ENCODE peak calls at places on chromosomes 7 and 10, in nine cellular contexts. V is NCI-H187, R is PC-9, A is KG1, N is GM23248, D is neural progenitor cell, B is iris pigment epithelial cell, X is astrocyte of the hippocampus, U is HTR-8/SVneo. H is an unnamed sample.

GRCh38 chr10:15442056-15442455 is 71.0 kb upstream of the FAM171A1 start:
- DNase-seq in N (no peak), R (no peak), D (no peak), V (no peak), U (no peak), A (no peak), X (no peak), B (no peak), H (no peak)

GRCh38 chr10:27542812-27543211 is 38.7 kb downstream of the RAB18 start:
- DNase-seq in X (peak), U (no peak), A (no peak), V (no peak), N (peak), D (no peak), R (no peak), B (peak), H (no peak)

GRCh38 chr10:89171263-89171872 is 35.7 kb downstream of the CH25H start:
- DNase-seq in N (peak), D (no peak), V (no peak), A (no peak), R (no peak), B (no peak), X (peak), U (no peak), H (no peak)

GRCh38 chr7:43698461-43699255 is 30.7 kb downstream of the COA1 start:
- DNase-seq in R (no peak), V (no peak), U (no peak), B (peak), X (peak), N (peak), D (no peak), A (no peak), H (no peak)

GRCh38 chr10:112775892-112776679 is 174.0 kb upstream of the TCF7L2 start:
- DNase-seq in N (no peak), U (no peak), B (no peak), V (no peak), R (no peak), D (no peak), A (no peak), X (peak), H (no peak)

GRCh38 chr10:43390791-43391190 is 18.2 kb downstream of the HNRNPF start:
- DNase-seq in R (no peak), D (peak), A (no peak), B (peak), V (no peak), X (peak), U (no peak), N (peak), H (peak)

GRCh38 chr10:24382596-24382978 is 173.6 kb downstream of the KIAA1217 start:
- DNase-seq in U (no peak), N (no peak), A (no peak), X (peak), D (no peak), V (no peak), R (no peak), B (no peak), H (no peak)

GRCh38 chr10:80252296-80252887 is 37.1 kb downstream of the MAT1A start:
- DNase-seq in D (no peak), V (no peak), N (no peak), B (no peak), U (no peak), A (no peak), R (no peak), X (no peak), H (no peak)

GRCh38 chr7:2394566-2395082 is 8.8 kb upstream of the CHST12 start:
- DNase-seq in V (no peak), X (no peak), R (no peak), A (no peak), N (no peak), B (no peak), D (no peak), U (no peak), H (no peak)

GRCh38 chr10:77865585-77866324 is 60.8 kb downstream of the DLG5 start:
- DNase-seq in N (no peak), B (no peak), X (no peak), R (no peak), U (no peak), A (no peak), D (no peak), V (peak), H (no peak)

GRCh38 chr10:5762531-5762930 is 50.7 kb downstream of the GDI2 start:
- DNase-seq in R (no peak), V (no peak), A (no peak), D (no peak), U (no peak), X (no peak), N (no peak), B (no peak), H (no peak)

GRCh38 chr10:126669188-126669587 is 1.3 kb downstream of the C10orf90 start:
- DNase-seq in U (no peak), B (no peak), D (no peak), A (no peak), N (no peak), R (no peak), V (no peak), X (no peak), H (no peak)

GRCh38 chr7:37448057-37448636 is 517 bp downstream of the ELMO1 start:
- DNase-seq in N (peak), X (peak), D (peak), B (no peak), A (no peak), V (no peak), U (no peak), R (no peak), H (peak)

GRCh38 chr7:135843214-135843613 is 94.6 kb upstream of the FAM180A start:
- DNase-seq in N (peak), B (no peak), V (no peak), R (no peak), X (no peak), U (no peak), D (no peak), A (no peak), H (no peak)

GRCh38 chr7:112957901-112958300 is 128.7 kb downstream of the GPR85 start:
- DNase-seq in R (no peak), X (no peak), U (no peak), V (no peak), B (no peak), A (no peak), N (no peak), D (no peak), H (no peak)

GRCh38 chr7:159078911-159079270 is 65.8 kb downstream of the VIPR2 start:
- DNase-seq in X (no peak), R (no peak), D (no peak), B (no peak), U (no peak), N (no peak), V (no peak), A (no peak), H (no peak)

GRCh38 chr10:66931340-66931948 is 5.6 kb downstream of the LRRTM3 start:
- DNase-seq in R (no peak), N (peak), V (no peak), D (peak), B (peak), X (peak), U (peak), A (peak), H (no peak)